ENCODE peak calls at places on chromosomes 13 and 19, in nine cellular contexts. C is activated effector memory CD4-positive, alpha-beta T cell treated with anti-CD3 and anti-CD28 coated beads, Interleukin-2, amount 50 U/mL, for 16 hours; U is lung microvascular endothelial cell; I is A549; X is kidney tubule cell; Q is GM04504; Z is NB4; F is skeletal muscle cell; O is NCI-H1436 treated with DMSO at 0.1 percent for 48 hours. W is an unnamed sample.

GRCh38 chr19:46787331-46788100 is 878 bp downstream of the SLC1A5 start:
- DNase-seq in Z (peak), U (peak), X (peak), I (peak), F (peak), Q (no peak), C (peak), O (no peak), W (peak)

GRCh38 chr13:52070929-52071523 is 46.5 kb downstream of the UTP14C start:
- DNase-seq in O (no peak), Z (peak), Q (peak), U (peak), F (no peak), I (no peak), X (peak), C (no peak), W (no peak)

GRCh38 chr13:98144501-98145350 is 1.8 kb downstream of the FARP1 start:
- DNase-seq in Q (no peak), O (no peak), Z (no peak), I (no peak), X (peak), U (peak), F (peak), C (no peak), W (peak)

GRCh38 chr19:39160889-39161672 is 35.5 kb downstream of the PAK4 start:
- DNase-seq in Q (no peak), F (peak), U (peak), C (no peak), X (peak), O (no peak), I (no peak), Z (peak), W (no peak)

GRCh38 chr13:21685485-21686064 is 14.7 kb downstream of the FGF9 start:
- DNase-seq in X (no peak), C (no peak), F (no peak), Z (no peak), O (no peak), U (no peak), Q (no peak), I (no peak), W (no peak)

GRCh38 chr13:21637296-21637695 is 33.3 kb upstream of the MICU2 start:
- DNase-seq in O (no peak), U (peak), Q (no peak), I (peak), F (no peak), C (peak), Z (peak), X (peak), W (peak)

GRCh38 chr19:41588497-41589209 is 12.7 kb downstream of the CEACAM21 start:
- DNase-seq in Q (peak), O (no peak), Z (peak), I (peak), F (no peak), X (peak), U (peak), C (no peak), W (peak)

GRCh38 chr13:106473174-106473573 is 62.3 kb downstream of the EFNB2 start:
- DNase-seq in C (no peak), I (no peak), O (no peak), X (no peak), Q (no peak), F (no peak), Z (no peak), U (no peak), W (no peak)

GRCh38 chr13:48769107-48769704 is 115.5 kb downstream of the CYSLTR2 start:
- DNase-seq in U (peak), I (peak), Z (peak), Q (peak), F (peak), C (peak), X (peak), O (peak), W (peak)

GRCh38 chr19:50720181-50720920 is 749 bp upstream of the SHANK1 start:
- DNase-seq in U (no peak), Z (peak), O (no peak), X (no peak), C (no peak), F (no peak), I (no peak), Q (no peak), W (no peak)

GRCh38 chr19:4375164-4375619 is 25.2 kb downstream of the SH3GL1 start:
- DNase-seq in O (no peak), Z (no peak), F (no peak), X (peak), Q (no peak), C (no peak), I (no peak), U (no peak), W (peak)

GRCh38 chr19:47111081-47111589 is 2.4 kb downstream of the ZC3H4 start:
- DNase-seq in I (no peak), O (no peak), U (peak), C (peak), X (no peak), Q (no peak), Z (peak), F (no peak), W (no peak)

GRCh38 chr13:79966502-79966901 is 374.4 kb downstream of the SPRY2 start:
- DNase-seq in U (no peak), Q (no peak), C (no peak), I (no peak), F (no peak), O (no peak), X (peak), Z (no peak), W (no peak)

GRCh38 chr19:58059003-58059671 is at the start of gene ZNF135:
- DNase-seq in C (peak), Z (no peak), Q (peak), F (peak), I (no peak), U (peak), X (peak), O (no peak), W (no peak)

GRCh38 chr19:48962029-48962848 is 2.9 kb upstream of the FTL start:
- DNase-seq in Q (no peak), O (no peak), I (peak), C (peak), U (peak), X (peak), F (no peak), Z (peak), W (peak)

GRCh38 chr19:38587562-38587961 is 30.2 kb downstream of the MAP4K1 start:
- DNase-seq in Q (no peak), Z (no peak), C (no peak), I (no peak), U (no peak), O (no peak), X (no peak), F (no peak), W (no peak)

W was measured in ACHN.